ENCODE peak calls at places on chromosomes 12 and 14, in ten cellular contexts. Q is transverse colon; M is CD8-positive, alpha-beta T cell; O is suprapubic skin; E is left ventricle myocardium inferior; X is thoracic aorta; A is uterus; U is brain microvascular endothelial cell; C is neural progenitor cell; V is endothelial cell of umbilical vein. W is an unnamed sample.

GRCh38 chr12:68611094-68611818 is 557 bp downstream of the RAP1B start:
- DNase-seq in V (peak; percentile 71), O (peak; percentile 85), M (peak; percentile 74), U (no peak), C (peak; percentile 84), E (peak; percentile 68), X (no peak), Q (peak; percentile 71), A (peak; percentile 65), W (peak; percentile 79)

GRCh38 chr14:68144051-68144681 is 324.6 kb downstream of the RAD51B start:
- DNase-seq in E (no peak), X (no peak), Q (peak; percentile 31), U (no peak), O (peak; percentile 81), A (peak; percentile 68), V (peak; percentile 32), C (no peak), M (no peak), W (no peak)

GRCh38 chr12:20624718-20625117 is 70.4 kb upstream of the SLCO1C1 start:
- DNase-seq in M (no peak), X (no peak), E (no peak), C (peak; percentile 63), V (peak; percentile 58), O (no peak), U (peak; percentile 36), Q (no peak), A (no peak), W (no peak)

GRCh38 chr12:92039048-92039447 is 106.6 kb downstream of the BTG1 start:
- DNase-seq in V (no peak), C (no peak), E (no peak), O (no peak), A (no peak), Q (no peak), X (no peak), U (no peak), M (no peak), W (no peak)

GRCh38 chr12:105335856-105336255 is 5.4 kb downstream of the C12orf75 start:
- DNase-seq in E (no peak), Q (no peak), M (no peak), U (no peak), X (no peak), C (no peak), O (no peak), A (no peak), V (no peak), W (no peak)

GRCh38 chr12:51848843-51849735 is 571 bp upstream of the FIGNL2 start:
- DNase-seq in C (peak; percentile 89), Q (no peak), O (no peak), E (no peak), M (no peak), U (no peak), X (no peak), V (peak; percentile 20), A (no peak), W (no peak)

GRCh38 chr14:73752297-73752992 is 38.3 kb upstream of the PNMA1 start:
- DNase-seq in M (peak; percentile 66), E (peak; percentile 81), U (no peak), A (peak; percentile 66), X (peak; percentile 71), O (no peak), Q (peak; percentile 81), C (peak; percentile 38), V (peak; percentile 80), W (peak; percentile 78)

GRCh38 chr14:104972301-104973211 is 5.6 kb downstream of the AHNAK2 start:
- DNase-seq in O (peak; percentile 89), M (no peak), U (no peak), X (no peak), Q (peak; percentile 84), V (peak; percentile 63), E (peak; percentile 17), C (no peak), A (peak; percentile 77), W (peak; percentile 77)

GRCh38 chr12:50603817-50604639 is 99.2 kb downstream of the DIP2B start:
- DNase-seq in O (no peak), C (no peak), X (no peak), U (peak; percentile 32), A (peak; percentile 31), E (no peak), V (peak; percentile 40), Q (no peak), M (no peak), W (no peak)

GRCh38 chr14:31080060-31080459 is 53.9 kb upstream of the STRN3 start:
- DNase-seq in U (no peak), O (no peak), M (no peak), A (no peak), E (no peak), V (no peak), X (no peak), C (no peak), Q (no peak), W (no peak)

GRCh38 chr14:102907303-102907844 is 15.1 kb upstream of the AMN start:
- DNase-seq in Q (no peak), U (no peak), V (no peak), A (no peak), M (no peak), X (no peak), C (no peak), E (no peak), O (no peak), W (no peak)

GRCh38 chr14:102906616-102907302 is 15.7 kb upstream of the AMN start:
- DNase-seq in A (no peak), C (no peak), V (no peak), Q (no peak), O (peak; percentile 70), E (no peak), X (no peak), U (no peak), M (no peak), W (no peak)

GRCh38 chr14:102903248-102903888 is 19.1 kb upstream of the AMN start:
- DNase-seq in V (no peak), Q (no peak), U (no peak), A (no peak), E (no peak), O (no peak), C (no peak), X (no peak), M (no peak), W (no peak)

GRCh38 chr14:102903889-102904512 is 18.5 kb upstream of the AMN start:
- DNase-seq in V (no peak), E (no peak), O (no peak), C (no peak), X (no peak), A (no peak), M (no peak), Q (no peak), U (no peak), W (no peak)

GRCh38 chr14:102905116-102906108 is 17.1 kb upstream of the AMN start:
- DNase-seq in C (no peak), A (no peak), O (no peak), Q (no peak), E (no peak), V (no peak), X (no peak), M (no peak), U (no peak), W (no peak)
- H3K36me3 ChIP-seq in C (peaks cover 6% of the 10 kb centered on the region), A (no peaks in the 10 kb centered on the region), O (peaks cover 34% of the 10 kb centered on the region), Q (no peaks in the 10 kb centered on the region), E (peaks cover 31% of the 10 kb centered on the region), V (no peaks in the 10 kb centered on the region), X (peaks cover 7% of the 10 kb centered on the region), M (peaks cover 17% of the 10 kb centered on the region), U (peaks cover 20% of the 10 kb centered on the region), W (no peaks in the 10 kb centered on the region)

GRCh38 chr12:38823743-38824142 is 81.6 kb downstream of the CPNE8 start:
- DNase-seq in U (no peak), V (peak; percentile 14), O (no peak), M (no peak), A (no peak), C (no peak), X (no peak), Q (no peak), E (no peak), W (no peak)
- H3K4me3 ChIP-seq in U (no peak overlapping the region), V (no peak overlapping the region), O (no peak overlapping the region), M (no peak overlapping the region), A (no peak overlapping the region), C (no peak overlapping the region), X (no peak overlapping the region), Q (no peak overlapping the region), E (no peak overlapping the region), W (no peak overlapping the region)

GRCh38 chr12:120870415-120870814 is 33.7 kb downstream of the SPPL3 start:
- DNase-seq in O (no peak), U (no peak), M (no peak), A (no peak), E (no peak), Q (no peak), X (no peak), V (no peak), C (no peak), W (no peak)
- TF ChIP-seq CTCF in O (no peak), U (no peak), M (no peak), A (no peak), E (no peak), Q (no peak), X (no peak), V (no peak), C (no peak), W (no peak)

GRCh38 chr14:75013290-75013689 is 10.6 kb downstream of the EIF2B2 start:
- DNase-seq in E (peak; percentile 30), Q (no peak), O (no peak), U (no peak), C (no peak), M (no peak), A (peak; percentile 32), X (no peak), V (no peak), W (no peak)
- H3K36me3 ChIP-seq in E (peaks cover 71% of the 10 kb centered on the region), Q (peaks cover 64% of the 10 kb centered on the region), O (peaks cover 64% of the 10 kb centered on the region), U (peaks cover 30% of the 10 kb centered on the region), C (no peaks in the 10 kb centered on the region), M (peaks cover 38% of the 10 kb centered on the region), A (no peaks in the 10 kb centered on the region), X (peaks cover 35% of the 10 kb centered on the region), V (peaks cover 9% of the 10 kb centered on the region), W (no peaks in the 10 kb centered on the region)

GRCh38 chr14:61322011-61322798 is 826 bp downstream of the PRKCH start:
- DNase-seq in C (peak; percentile 15), A (no peak), V (no peak), O (no peak), U (no peak), E (peak; percentile 55), X (no peak), M (peak; percentile 66), Q (peak; percentile 66), W (peak; percentile 73)
- H3K4me3 ChIP-seq in C (peak overlapping the region; percentile 67), A (peak overlapping the region; percentile 33), V (peak overlapping the region; percentile 90), O (peak overlapping the region; percentile 90), U (peak overlapping the region; percentile 56), E (peak overlapping the region; percentile 77), X (peak overlapping the region; percentile 83), M (peak overlapping the region; percentile 90), Q (peak overlapping the region; percentile 71), W (peak overlapping the region; percentile 37)